ENCODE peak calls at places on chromosomes 5 and 9, in four cellular contexts. U is HTR-8/SVneo, T is Daoy, H is mammary epithelial cell. Y is an unnamed sample.

GRCh38 chr5:135488727-135489465 is 36.7 kb upstream of the TIFAB start:
- DNase-seq in T (peak), H (peak), U (peak), Y (peak)

GRCh38 chr9:35162605-35163315 is 951 bp downstream of the UNC13B start:
- DNase-seq in U (no peak), H (peak), T (no peak), Y (peak)

GRCh38 chr5:173265433-173265832 is 30.4 kb upstream of the NKX2-5 start:
- DNase-seq in U (no peak), H (no peak), T (no peak), Y (no peak)

GRCh38 chr9:2411459-2412215 is 209.9 kb upstream of the VLDLR start:
- DNase-seq in H (no peak), T (peak), U (peak), Y (peak)

GRCh38 chr5:100576217-100576751 is 41.1 kb downstream of the FAM174A start:
- DNase-seq in U (no peak), H (no peak), T (no peak), Y (peak)

GRCh38 chr5:38329132-38329715 is 70.9 kb downstream of the EGFLAM start:
- DNase-seq in U (peak), T (peak), H (peak), Y (peak)

GRCh38 chr5:169291877-169292276 is 9.1 kb downstream of the SLIT3 start:
- DNase-seq in T (no peak), H (no peak), U (no peak), Y (no peak)

GRCh38 chr5:55450050-55450765 is 84.6 kb downstream of the PLPP1 start:
- DNase-seq in U (no peak), T (no peak), H (peak), Y (peak)

GRCh38 chr9:100440071-100440470 is 13.1 kb downstream of the MSANTD3 start:
- DNase-seq in U (peak), T (no peak), H (peak), Y (peak)

GRCh38 chr5:133662578-133662977 is 50.2 kb upstream of the FSTL4 start:
- DNase-seq in H (peak), U (no peak), T (peak), Y (no peak)

GRCh38 chr9:95025213-95026170 is 292.0 kb downstream of the FANCC start:
- DNase-seq in T (peak), U (peak), H (peak), Y (peak)

GRCh38 chr9:82584349-82584846 is 478.5 kb downstream of the RASEF start:
- DNase-seq in H (no peak), U (no peak), T (no peak), Y (no peak)

GRCh38 chr9:109903515-109904138 is 123.6 kb downstream of the PALM2AKAP2 start:
- DNase-seq in U (peak), T (peak), H (peak), Y (peak)

GRCh38 chr5:17355585-17356346 is 138.3 kb downstream of the BASP1 start:
- DNase-seq in T (peak), H (peak), U (no peak), Y (peak)

GRCh38 chr5:93225748-93226147 is 355.3 kb downstream of the NR2F1-AS1 start:
- DNase-seq in U (no peak), H (no peak), T (no peak), Y (no peak)

GRCh38 chr9:37916471-37917314 is 12.8 kb upstream of the SLC25A51 start:
- DNase-seq in T (no peak), H (no peak), U (no peak), Y (peak)

GRCh38 chr9:136052433-136052880 is 42.6 kb downstream of the NACC2 start:
- DNase-seq in H (peak), U (peak), T (no peak), Y (peak)

GRCh38 chr5:156094001-156094400 is 233.0 kb upstream of the SGCD start:
- DNase-seq in H (no peak), T (peak), U (no peak), Y (no peak)

GRCh38 chr5:36393656-36394438 is 92.1 kb upstream of the RANBP3L start:
- DNase-seq in H (no peak), T (no peak), U (no peak), Y (no peak)

GRCh38 chr9:96420468-96421219 is 2.5 kb upstream of the ZNF367 start:
- DNase-seq in T (peak), U (peak), H (peak), Y (peak)

GRCh38 chr9:125492719-125493118 is 214.3 kb downstream of the MAPKAP1 start:
- DNase-seq in H (no peak), U (no peak), T (no peak), Y (no peak)

GRCh38 chr9:97553141-97553540 is 51.7 kb downstream of the TMOD1 start:
- DNase-seq in T (no peak), U (no peak), H (no peak), Y (no peak)

GRCh38 chr5:45038366-45038987 is 229.7 kb downstream of the MRPS30 start:
- DNase-seq in U (peak), T (no peak), H (no peak), Y (peak)

GRCh38 chr9:13990994-13991393 is 322.9 kb downstream of the NFIB start:
- DNase-seq in T (no peak), H (no peak), U (no peak), Y (no peak)

GRCh38 chr5:145801195-145801594 is 33.9 kb downstream of the PRELID2 start:
- DNase-seq in H (peak), T (no peak), U (no peak), Y (peak)

GRCh38 chr9:13718086-13718485 is 438.6 kb upstream of the MPDZ start:
- DNase-seq in U (no peak), H (peak), T (no peak), Y (no peak)

GRCh38 chr9:115213777-115214428 is 95.9 kb upstream of the TNC start:
- DNase-seq in H (peak), T (peak), U (peak), Y (peak)

GRCh38 chr9:133700861-133701320 is 37.3 kb downstream of the SARDH start:
- DNase-seq in T (no peak), H (no peak), U (no peak), Y (no peak)

GRCh38 chr5:170218730-170219129 is 14.1 kb upstream of the C5orf58 start:
- DNase-seq in U (no peak), T (no peak), H (no peak), Y (no peak)

GRCh38 chr5:180070726-180071417 is 687 bp downstream of the RNF130 start:
- DNase-seq in T (peak), U (no peak), H (peak), Y (peak)

Y was measured in cardiac fibroblast.